ENCODE peak calls at places on chromosome 17, in four cellular contexts. One of them, this sample, is unnamed.

GRCh38 chr17:64679710-64680216 is 17.7 kb upstream of the SMURF2 start:
- DNase-seq in psoas muscle: peak
- DNase-seq in neural crest cell: no peak
- DNase-seq in fibroblast of villous mesenchyme: peak
- DNase-seq in this sample: no peak

GRCh38 chr17:14201087-14201486 is 35.6 kb downstream of the CDRT15 start:
- DNase-seq in neural crest cell: no peak
- DNase-seq in fibroblast of villous mesenchyme: peak
- DNase-seq in psoas muscle: no peak
- DNase-seq in this sample: peak

GRCh38 chr17:42248351-42249179 is 27.6 kb downstream of the STAT5B start:
- DNase-seq in neural crest cell: peak
- DNase-seq in psoas muscle: peak
- DNase-seq in fibroblast of villous mesenchyme: peak
- DNase-seq in this sample: peak

GRCh38 chr17:7056386-7056785 is 12.5 kb upstream of the SLC16A11 start:
- DNase-seq in psoas muscle: no peak
- DNase-seq in neural crest cell: no peak
- DNase-seq in fibroblast of villous mesenchyme: peak
- DNase-seq in this sample: no peak

GRCh38 chr17:28717578-28718316 is at the start of gene RAB34:
- DNase-seq in fibroblast of villous mesenchyme: peak
- DNase-seq in neural crest cell: peak
- DNase-seq in psoas muscle: peak
- DNase-seq in this sample: no peak

GRCh38 chr17:69539781-69540319 is 125.4 kb downstream of the MAP2K6 start:
- DNase-seq in psoas muscle: no peak
- DNase-seq in neural crest cell: no peak
- DNase-seq in fibroblast of villous mesenchyme: peak
- DNase-seq in this sample: no peak

GRCh38 chr17:296382-296781 is 56.2 kb downstream of the RPH3AL start:
- DNase-seq in neural crest cell: no peak
- DNase-seq in psoas muscle: no peak
- DNase-seq in fibroblast of villous mesenchyme: no peak
- DNase-seq in this sample: no peak

GRCh38 chr17:75244133-75244866 is 17.1 kb downstream of the GGA3 start:
- DNase-seq in fibroblast of villous mesenchyme: no peak
- DNase-seq in neural crest cell: no peak
- DNase-seq in psoas muscle: no peak
- DNase-seq in this sample: peak

GRCh38 chr17:72527819-72528218 is 407.0 kb downstream of the SOX9 start:
- DNase-seq in psoas muscle: no peak
- DNase-seq in neural crest cell: no peak
- DNase-seq in fibroblast of villous mesenchyme: no peak
- DNase-seq in this sample: no peak

GRCh38 chr17:63942309-63942985 is 10.3 kb upstream of the CD79B start:
- DNase-seq in neural crest cell: no peak
- DNase-seq in psoas muscle: no peak
- DNase-seq in fibroblast of villous mesenchyme: no peak
- DNase-seq in this sample: no peak

GRCh38 chr17:34252138-34252889 is 2.8 kb upstream of the CCL2 start:
- DNase-seq in neural crest cell: no peak
- DNase-seq in fibroblast of villous mesenchyme: peak
- DNase-seq in psoas muscle: peak
- DNase-seq in this sample: peak

GRCh38 chr17:43169561-43170139 is 1.4 kb upstream of the NBR1 start:
- DNase-seq in psoas muscle: peak
- DNase-seq in neural crest cell: no peak
- DNase-seq in fibroblast of villous mesenchyme: peak
- DNase-seq in this sample: peak

GRCh38 chr17:27995554-27995953 is 46.9 kb upstream of the NLK start:
- DNase-seq in fibroblast of villous mesenchyme: no peak
- DNase-seq in neural crest cell: no peak
- DNase-seq in psoas muscle: no peak
- DNase-seq in this sample: no peak

GRCh38 chr17:6994118-6994598 is 1.7 kb upstream of the ALOX12 start:
- DNase-seq in fibroblast of villous mesenchyme: no peak
- DNase-seq in neural crest cell: no peak
- DNase-seq in psoas muscle: no peak
- DNase-seq in this sample: no peak

GRCh38 chr17:65855245-65855644 is 293.8 kb upstream of the AXIN2 start:
- DNase-seq in neural crest cell: no peak
- DNase-seq in psoas muscle: no peak
- DNase-seq in fibroblast of villous mesenchyme: no peak
- DNase-seq in this sample: no peak

GRCh38 chr17:17682293-17682736 is 1.1 kb downstream of the RAI1 start:
- DNase-seq in neural crest cell: peak
- DNase-seq in fibroblast of villous mesenchyme: peak
- DNase-seq in psoas muscle: peak
- DNase-seq in this sample: no peak

GRCh38 chr17:16363749-16364536 is 10.7 kb upstream of the CENPV start:
- DNase-seq in fibroblast of villous mesenchyme: peak
- DNase-seq in psoas muscle: peak
- DNase-seq in neural crest cell: peak
- DNase-seq in this sample: peak

GRCh38 chr17:34562387-34562786 is 17.0 kb upstream of the TMEM132E start:
- DNase-seq in psoas muscle: no peak
- DNase-seq in fibroblast of villous mesenchyme: no peak
- DNase-seq in neural crest cell: no peak
- DNase-seq in this sample: no peak

GRCh38 chr17:40615295-40615988 is 32.2 kb downstream of the SMARCE1 start:
- DNase-seq in fibroblast of villous mesenchyme: peak
- DNase-seq in neural crest cell: no peak
- DNase-seq in psoas muscle: no peak
- DNase-seq in this sample: peak

GRCh38 chr17:83083368-83084201 is 4.2 kb downstream of the METRNL start:
- DNase-seq in fibroblast of villous mesenchyme: peak
- DNase-seq in neural crest cell: no peak
- DNase-seq in psoas muscle: peak
- DNase-seq in this sample: no peak

GRCh38 chr17:40450175-40450574 is 6.9 kb downstream of the IGFBP4 start:
- DNase-seq in neural crest cell: no peak
- DNase-seq in psoas muscle: no peak
- DNase-seq in fibroblast of villous mesenchyme: peak
- DNase-seq in this sample: peak

GRCh38 chr17:17780941-17781590 is 55.7 kb downstream of the SREBF1 start:
- DNase-seq in neural crest cell: peak
- DNase-seq in psoas muscle: peak
- DNase-seq in fibroblast of villous mesenchyme: peak
- DNase-seq in this sample: no peak

GRCh38 chr17:70373369-70373768 is 204.0 kb downstream of the KCNJ2 start:
- DNase-seq in psoas muscle: no peak
- DNase-seq in fibroblast of villous mesenchyme: no peak
- DNase-seq in neural crest cell: no peak
- DNase-seq in this sample: no peak

GRCh38 chr17:64328875-64329405 is 61.7 kb downstream of the PECAM1 start:
- DNase-seq in neural crest cell: no peak
- DNase-seq in fibroblast of villous mesenchyme: no peak
- DNase-seq in psoas muscle: no peak
- DNase-seq in this sample: no peak

GRCh38 chr17:4881761-4882555 is 17.4 kb upstream of the C17orf107 start:
- DNase-seq in neural crest cell: no peak
- DNase-seq in fibroblast of villous mesenchyme: peak
- DNase-seq in psoas muscle: peak
- DNase-seq in this sample: peak

GRCh38 chr17:17758443-17758842 is 77.2 kb downstream of the RAI1 start:
- DNase-seq in fibroblast of villous mesenchyme: no peak
- DNase-seq in psoas muscle: no peak
- DNase-seq in neural crest cell: no peak
- DNase-seq in this sample: no peak

GRCh38 chr17:67400193-67400592 is 23.1 kb downstream of the PITPNC1 start:
- DNase-seq in neural crest cell: no peak
- DNase-seq in fibroblast of villous mesenchyme: peak
- DNase-seq in psoas muscle: no peak
- DNase-seq in this sample: peak

GRCh38 chr17:17387461-17388362 is 84.5 kb downstream of the NT5M start:
- DNase-seq in fibroblast of villous mesenchyme: no peak
- DNase-seq in psoas muscle: no peak
- DNase-seq in neural crest cell: no peak
- DNase-seq in this sample: no peak

GRCh38 chr17:39664581-39665561 is at the start of gene TCAP:
- DNase-seq in neural crest cell: no peak
- DNase-seq in fibroblast of villous mesenchyme: no peak
- DNase-seq in psoas muscle: no peak
- DNase-seq in this sample: no peak

GRCh38 chr17:75681289-75681688 is 14.2 kb downstream of the SAP30BP start:
- DNase-seq in psoas muscle: no peak
- DNase-seq in neural crest cell: no peak
- DNase-seq in fibroblast of villous mesenchyme: peak
- DNase-seq in this sample: no peak

GRCh38 chr17:17356931-17357270 is 53.7 kb downstream of the NT5M start:
- DNase-seq in fibroblast of villous mesenchyme: no peak
- DNase-seq in neural crest cell: no peak
- DNase-seq in psoas muscle: no peak
- DNase-seq in this sample: no peak

GRCh38 chr17:81364278-81365147 is 30.7 kb upstream of the BAHCC1 start:
- DNase-seq in neural crest cell: no peak
- DNase-seq in psoas muscle: no peak
- DNase-seq in fibroblast of villous mesenchyme: no peak
- DNase-seq in this sample: no peak

GRCh38 chr17:73071387-73071999 is 21.0 kb downstream of the SLC39A11 start:
- DNase-seq in neural crest cell: no peak
- DNase-seq in psoas muscle: no peak
- DNase-seq in fibroblast of villous mesenchyme: peak
- DNase-seq in this sample: peak

DNA sequence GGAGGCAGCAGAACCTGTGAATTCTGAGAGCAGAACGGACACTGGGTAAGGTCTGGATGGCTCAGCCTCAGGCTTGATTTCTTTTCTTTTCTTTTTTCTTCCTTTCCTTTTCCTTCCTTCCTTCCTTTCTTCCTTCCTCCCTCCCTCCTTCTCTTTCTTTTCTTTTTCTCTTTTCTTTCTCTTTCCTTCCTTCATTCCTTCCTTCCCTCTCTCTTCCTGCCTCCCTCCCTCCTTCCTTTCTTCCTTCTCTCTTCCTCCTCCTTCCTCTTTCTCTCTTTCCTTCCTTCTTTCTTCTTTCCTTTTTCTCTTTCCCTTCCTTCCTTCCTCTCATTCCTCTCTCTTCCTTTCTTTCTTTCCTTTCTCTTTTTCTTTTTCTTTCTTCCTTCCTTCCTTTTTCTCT is 38.0 kb downstream of the OR3A1 start:
- DNase-seq in neural crest cell: no peak
- DNase-seq in psoas muscle: no peak
- DNase-seq in fibroblast of villous mesenchyme: no peak
- DNase-seq in this sample: no peak
- TF ChIP-seq CTCF in neural crest cell: no peak
- TF ChIP-seq CTCF in psoas muscle: no peak
- TF ChIP-seq CTCF in fibroblast of villous mesenchyme: no peak
- TF ChIP-seq CTCF in this sample: no peak

GRCh38 chr17:13114601-13115024 is 96.8 kb upstream of the ELAC2 start:
- DNase-seq in neural crest cell: peak
- DNase-seq in fibroblast of villous mesenchyme: peak
- DNase-seq in psoas muscle: no peak
- DNase-seq in this sample: no peak

GRCh38 chr17:13113821-13114525 is 96.1 kb upstream of the ELAC2 start:
- DNase-seq in psoas muscle: no peak
- DNase-seq in fibroblast of villous mesenchyme: no peak
- DNase-seq in neural crest cell: no peak
- DNase-seq in this sample: no peak

GRCh38 chr17:13118311-13118710 is 100.5 kb upstream of the ELAC2 start:
- DNase-seq in fibroblast of villous mesenchyme: no peak
- DNase-seq in neural crest cell: no peak
- DNase-seq in psoas muscle: no peak
- DNase-seq in this sample: no peak

GRCh38 chr17:13120864-13121263 is 103.0 kb upstream of the ELAC2 start:
- DNase-seq in fibroblast of villous mesenchyme: no peak
- DNase-seq in neural crest cell: no peak
- DNase-seq in psoas muscle: no peak
- DNase-seq in this sample: no peak

DNA sequence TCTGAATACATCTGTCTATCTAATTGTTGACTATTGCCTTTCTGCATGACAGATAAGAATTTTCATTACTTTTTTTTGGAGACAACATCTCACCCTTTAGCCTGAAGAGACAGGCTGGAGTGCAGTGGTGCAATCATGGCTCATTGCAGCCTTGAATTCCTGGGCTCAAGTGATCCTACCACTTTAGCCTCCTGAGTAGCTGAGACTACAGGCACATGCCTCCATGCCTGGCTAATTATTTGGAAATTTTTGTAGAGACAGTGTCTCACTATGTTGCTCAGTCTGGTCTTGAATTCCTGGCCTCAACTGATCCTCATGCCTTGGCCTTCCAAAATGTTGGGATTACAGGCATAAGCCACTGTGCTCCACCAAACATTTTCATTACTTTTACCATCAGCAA is 99.8 kb upstream of the ELAC2 start:
- DNase-seq in fibroblast of villous mesenchyme: no peak
- DNase-seq in psoas muscle: no peak
- DNase-seq in neural crest cell: no peak
- DNase-seq in this sample: no peak
- TF ChIP-seq CTCF in fibroblast of villous mesenchyme: no peak
- TF ChIP-seq CTCF in psoas muscle: no peak
- TF ChIP-seq CTCF in neural crest cell: no peak
- TF ChIP-seq CTCF in this sample: no peak

GRCh38 chr17:10518271-10519037 is at the start of gene MYH1:
- DNase-seq in psoas muscle: no peak
- DNase-seq in neural crest cell: no peak
- DNase-seq in fibroblast of villous mesenchyme: no peak
- DNase-seq in this sample: no peak
- TF ChIP-seq CTCF in psoas muscle: no peak
- TF ChIP-seq CTCF in neural crest cell: no peak
- TF ChIP-seq CTCF in fibroblast of villous mesenchyme: no peak
- TF ChIP-seq CTCF in this sample: no peak

GRCh38 chr17:50162466-50163254 is 3.1 kb upstream of the SGCA start:
- DNase-seq in neural crest cell: no peak
- DNase-seq in psoas muscle: no peak
- DNase-seq in fibroblast of villous mesenchyme: no peak
- DNase-seq in this sample: no peak

GRCh38 chr17:50163846-50164696 is 1.7 kb upstream of the SGCA start:
- DNase-seq in psoas muscle: peak
- DNase-seq in fibroblast of villous mesenchyme: no peak
- DNase-seq in neural crest cell: no peak
- DNase-seq in this sample: no peak

GRCh38 chr17:50164697-50164988 is 1.2 kb upstream of the SGCA start:
- DNase-seq in neural crest cell: no peak
- DNase-seq in fibroblast of villous mesenchyme: no peak
- DNase-seq in psoas muscle: no peak
- DNase-seq in this sample: no peak

GRCh38 chr17:50161023-50161910 is 4.5 kb upstream of the SGCA start:
- DNase-seq in psoas muscle: peak
- DNase-seq in fibroblast of villous mesenchyme: peak
- DNase-seq in neural crest cell: peak
- DNase-seq in this sample: peak

DNA sequence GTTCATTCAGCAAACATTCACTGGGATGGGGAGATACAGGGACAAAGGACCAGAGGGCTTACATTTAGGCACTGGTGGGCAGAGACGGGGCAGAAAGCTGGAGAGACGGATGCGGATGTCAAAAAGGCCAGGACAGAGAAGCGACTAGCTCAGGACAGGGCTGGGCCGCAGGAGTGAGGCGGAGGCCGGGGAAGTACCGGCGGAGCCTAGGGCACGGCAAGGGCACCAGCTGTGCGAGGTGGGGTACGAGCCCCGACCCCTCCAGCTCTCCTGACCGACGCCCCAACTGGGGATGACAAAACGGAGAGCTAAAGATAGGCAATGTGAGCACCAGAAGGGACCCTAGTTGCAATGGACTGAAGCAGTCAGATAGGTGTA is 3.9 kb upstream of the SGCA start:
- DNase-seq in neural crest cell: no peak
- DNase-seq in fibroblast of villous mesenchyme: no peak
- DNase-seq in psoas muscle: no peak
- DNase-seq in this sample: no peak
- TF ChIP-seq CTCF in neural crest cell: no peak
- TF ChIP-seq CTCF in fibroblast of villous mesenchyme: no peak
- TF ChIP-seq CTCF in psoas muscle: no peak
- TF ChIP-seq CTCF in this sample: no peak

This sample was measured in HL-60.